ENCODE peak calls at places on chromosomes 6 and 20, in seven cellular contexts. D is ELF-1, W is hippocampal formation, Z is foreskin fibroblast, A is heart right ventricle, I is progenitor cell of endocrine pancreas, H is OCI-LY7. M is an unnamed sample.

GRCh38 chr6:2378046-2378657 is 132.7 kb upstream of the GMDS start:
- DNase-seq in D (no peak), W (no peak), Z (no peak), A (no peak), I (no peak), H (peak), M (no peak)

GRCh38 chr6:33061987-33062386 is 11.5 kb downstream of the HLA-DPA1 start:
- DNase-seq in D (no peak), W (no peak), Z (peak), A (no peak), I (no peak), H (peak), M (no peak)

GRCh38 chr6:33613146-33613793 is 7.9 kb upstream of the ITPR3 start:
- DNase-seq in D (no peak), W (no peak), Z (peak), A (no peak), I (no peak), H (no peak), M (no peak)

GRCh38 chr6:37558158-37558557 is 58.5 kb upstream of the CCDC167 start:
- DNase-seq in D (no peak), W (no peak), Z (no peak), A (no peak), I (no peak), H (no peak), M (no peak)

GRCh38 chr20:31838646-31839292 is 6.6 kb downstream of the FOXS1 start:
- DNase-seq in D (no peak), W (no peak), Z (peak), A (no peak), I (no peak), H (no peak), M (no peak)

GRCh38 chr20:44720617-44720993 is 5.4 kb downstream of the CCN5 start:
- DNase-seq in D (peak), W (peak), Z (peak), A (no peak), I (no peak), H (no peak), M (no peak)

GRCh38 chr6:81242634-81243033 is 509.8 kb downstream of the TENT5A start:
- DNase-seq in D (no peak), W (no peak), Z (peak), A (no peak), I (no peak), H (no peak), M (no peak)

GRCh38 chr20:8798505-8798904 is 270.4 kb upstream of the PLCB4 start:
- DNase-seq in D (no peak), W (no peak), Z (peak), A (no peak), I (no peak), H (no peak), M (no peak)

GRCh38 chr6:46437671-46438221 is 53.5 kb downstream of the RCAN2 start:
- DNase-seq in D (no peak), W (no peak), Z (peak), A (no peak), I (no peak), H (no peak), M (no peak)

GRCh38 chr6:44672838-44673237 is 285.3 kb downstream of the CDC5L start:
- DNase-seq in D (peak), W (no peak), Z (no peak), A (no peak), I (no peak), H (no peak), M (no peak)

GRCh38 chr6:25481267-25481666 is 170.7 kb upstream of the SCGN start:
- DNase-seq in D (no peak), W (no peak), Z (no peak), A (no peak), I (no peak), H (no peak), M (no peak)